ENCODE peak calls at places on chromosome 9, in four cellular contexts. M, F, P and A are unnamed samples.

GRCh38 chr9:38096238-38096805 is 27.3 kb upstream of the SHB start:
- DNase-seq in P (no peak), F (no peak), M (no peak), A (no peak)

GRCh38 chr9:110006657-110007056 is 201.3 kb downstream of the C9orf152 start:
- DNase-seq in P (no peak), M (no peak), F (no peak), A (no peak)

GRCh38 chr9:91207889-91208651 is 153.6 kb downstream of the AUH start:
- DNase-seq in P (no peak), M (no peak), F (no peak), A (no peak)

GRCh38 chr9:5336683-5337082 is 3.0 kb downstream of the RLN1 start:
- DNase-seq in M (no peak), P (no peak), F (no peak), A (no peak)

GRCh38 chr9:114592356-114592755 is 4.8 kb downstream of the ATP6V1G1 start:
- DNase-seq in M (no peak), F (no peak), P (no peak), A (peak)

GRCh38 chr9:121914604-121915303 is 178.4 kb downstream of the TTLL11 start:
- DNase-seq in P (no peak), M (no peak), F (no peak), A (no peak)

GRCh38 chr9:34987160-34988040 is 2.1 kb upstream of the DNAJB5 start:
- DNase-seq in M (no peak), P (no peak), F (no peak), A (no peak)

GRCh38 chr9:95135756-95136155 is 181.8 kb downstream of the FANCC start:
- DNase-seq in M (no peak), F (no peak), P (no peak), A (no peak)

GRCh38 chr9:5843450-5844249 is 10.7 kb upstream of the ERMP1 start:
- DNase-seq in P (peak), M (no peak), F (no peak), A (no peak)

GRCh38 chr9:12968093-12968492 is 193.3 kb downstream of the LURAP1L start:
- DNase-seq in P (no peak), F (no peak), M (no peak), A (no peak)

GRCh38 chr9:135516132-135516860 is 4.9 kb upstream of the LCN1 start:
- DNase-seq in P (no peak), M (peak), F (no peak), A (no peak)

GRCh38 chr9:137978262-137978714 is 100.7 kb downstream of the CACNA1B start:
- DNase-seq in F (no peak), P (no peak), M (peak), A (no peak)

GRCh38 chr9:86454701-86455402 is 100.6 kb upstream of the TUT7 start:
- DNase-seq in P (no peak), M (no peak), F (no peak), A (no peak)

GRCh38 chr9:36729902-36730301 is 157.2 kb downstream of the MELK start:
- DNase-seq in F (no peak), M (no peak), P (no peak), A (no peak)

GRCh38 chr9:114014044-114014443 is 64.1 kb downstream of the AMBP start:
- DNase-seq in F (no peak), M (no peak), P (no peak), A (no peak)

GRCh38 chr9:3758816-3759576 is 233.2 kb upstream of the RFX3 start:
- DNase-seq in M (no peak), F (no peak), P (no peak), A (no peak)

GRCh38 chr9:76266649-76267627 is 127.3 kb downstream of the RFK start:
- DNase-seq in P (no peak), M (no peak), F (no peak), A (no peak)

GRCh38 chr9:115520626-115521025 is 402.7 kb upstream of the TNC start:
- DNase-seq in F (no peak), P (no peak), M (no peak), A (no peak)

GRCh38 chr9:104227108-104227507 is 133.0 kb downstream of the SMC2 start:
- DNase-seq in P (no peak), M (no peak), F (no peak), A (no peak)

GRCh38 chr9:112273826-112274225 is 59.6 kb downstream of the PTBP3 start:
- DNase-seq in M (no peak), F (no peak), P (no peak), A (no peak)

GRCh38 chr9:136939996-136940525 is 4.5 kb downstream of the FBXW5 start:
- DNase-seq in P (no peak), M (no peak), F (no peak), A (peak)

GRCh38 chr9:118577121-118577520 is 792.1 kb downstream of the BRINP1 start:
- DNase-seq in M (no peak), F (no peak), P (no peak), A (no peak)

GRCh38 chr9:116147821-116148220 is 5.8 kb upstream of the PAPPA start:
- DNase-seq in M (no peak), F (no peak), P (no peak), A (no peak)

GRCh38 chr9:134141906-134142305 is 6.0 kb downstream of the WDR5 start:
- DNase-seq in F (no peak), M (no peak), P (no peak), A (no peak)

GRCh38 chr9:136416914-136417313 is 6.5 kb downstream of the PMPCA start:
- DNase-seq in F (no peak), P (no peak), M (no peak), A (no peak)

GRCh38 chr9:108270041-108270440 is 585.7 kb downstream of the ACTL7B start:
- DNase-seq in F (no peak), P (peak), M (no peak), A (no peak)

GRCh38 chr9:73152953-73153352 is 1.3 kb downstream of the ANXA1 start:
- DNase-seq in P (no peak), F (no peak), M (no peak), A (no peak)

GRCh38 chr9:125258832-125259534 is 2.6 kb upstream of the GAPVD1 start:
- DNase-seq in M (no peak), P (no peak), F (no peak), A (peak)

GRCh38 chr9:125258160-125258559 is 3.5 kb upstream of the GAPVD1 start:
- DNase-seq in P (no peak), F (no peak), M (no peak), A (no peak)

GRCh38 chr9:125262217-125262991 is 778 bp downstream of the GAPVD1 start:
- DNase-seq in M (no peak), P (no peak), F (no peak), A (no peak)

GRCh38 chr9:125260564-125260963 is 1.1 kb upstream of the GAPVD1 start:
- DNase-seq in F (no peak), P (no peak), M (no peak), A (no peak)

DNA sequence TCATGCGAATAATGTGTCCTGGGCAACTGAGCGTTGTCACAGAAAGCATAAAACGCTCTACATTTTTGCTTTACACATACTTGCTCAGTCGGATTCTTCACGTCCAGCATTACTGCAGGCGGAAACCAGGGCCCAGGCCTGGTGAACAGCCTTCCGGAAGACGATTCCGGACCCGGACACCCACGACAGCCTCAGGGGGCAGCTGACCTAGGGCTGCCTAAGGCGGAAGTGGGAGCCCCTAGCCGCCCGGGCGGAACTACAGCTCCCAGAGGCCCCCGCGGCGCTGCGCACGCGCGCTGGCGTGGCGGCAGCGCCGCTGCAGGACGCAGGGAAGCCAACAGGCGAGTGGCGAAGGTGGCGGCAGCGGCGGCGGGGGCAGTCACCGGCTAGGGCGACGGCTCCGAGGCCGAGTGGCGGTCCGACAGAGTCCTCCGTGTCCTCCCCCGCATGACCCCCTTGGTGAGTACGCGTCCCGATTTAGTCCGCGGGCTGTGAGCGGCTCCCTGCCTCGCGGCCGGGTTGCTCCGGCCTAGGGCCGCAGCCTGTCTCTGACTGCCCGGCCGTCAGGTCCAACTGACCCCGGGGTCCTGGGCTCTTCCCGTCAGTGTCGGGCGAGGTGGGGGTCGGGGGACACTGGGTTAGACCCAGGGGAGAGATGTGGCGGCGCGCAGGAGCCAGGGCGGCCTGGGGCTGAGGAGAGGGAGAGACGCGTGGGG is at the start of gene GAPVD1:
- DNase-seq in F (peak), P (peak), M (peak), A (peak)
- TF ChIP-seq POLR2A in F (peak), P (peak), M (no peak), A (peak)

DNA sequence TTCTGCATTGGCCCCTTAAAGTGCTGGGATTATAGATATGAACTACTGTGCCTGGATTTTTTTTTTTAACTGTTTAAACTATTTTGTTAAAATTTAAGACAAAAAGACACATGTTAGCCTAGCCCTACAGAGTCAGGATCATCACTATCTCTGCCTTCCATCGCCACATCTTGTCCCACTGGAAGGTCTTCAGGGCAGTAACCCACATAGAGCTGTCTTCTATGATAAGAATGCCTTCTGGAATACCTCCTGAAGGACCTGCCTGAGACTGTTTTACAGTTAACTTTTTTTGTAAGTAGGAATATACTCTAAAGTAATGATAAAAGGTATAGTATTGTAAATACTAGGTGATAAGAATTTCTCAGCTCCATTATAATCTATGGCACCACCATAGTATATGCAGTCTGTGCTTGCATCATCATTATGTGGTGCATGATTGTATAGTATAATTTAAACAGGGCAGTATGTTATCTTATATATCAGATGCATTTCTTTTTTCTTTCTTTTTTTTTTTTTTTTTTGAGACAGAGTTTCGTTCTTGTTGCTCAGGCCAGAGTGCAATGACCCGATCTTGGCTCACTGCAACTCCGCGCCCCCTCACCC is 52.7 kb downstream of the DENND4C start:
- DNase-seq in M (no peak), P (peak), F (no peak), A (no peak)
- TF ChIP-seq POLR2A in M (no peak), P (no peak), F (no peak), A (no peak)

DNA sequence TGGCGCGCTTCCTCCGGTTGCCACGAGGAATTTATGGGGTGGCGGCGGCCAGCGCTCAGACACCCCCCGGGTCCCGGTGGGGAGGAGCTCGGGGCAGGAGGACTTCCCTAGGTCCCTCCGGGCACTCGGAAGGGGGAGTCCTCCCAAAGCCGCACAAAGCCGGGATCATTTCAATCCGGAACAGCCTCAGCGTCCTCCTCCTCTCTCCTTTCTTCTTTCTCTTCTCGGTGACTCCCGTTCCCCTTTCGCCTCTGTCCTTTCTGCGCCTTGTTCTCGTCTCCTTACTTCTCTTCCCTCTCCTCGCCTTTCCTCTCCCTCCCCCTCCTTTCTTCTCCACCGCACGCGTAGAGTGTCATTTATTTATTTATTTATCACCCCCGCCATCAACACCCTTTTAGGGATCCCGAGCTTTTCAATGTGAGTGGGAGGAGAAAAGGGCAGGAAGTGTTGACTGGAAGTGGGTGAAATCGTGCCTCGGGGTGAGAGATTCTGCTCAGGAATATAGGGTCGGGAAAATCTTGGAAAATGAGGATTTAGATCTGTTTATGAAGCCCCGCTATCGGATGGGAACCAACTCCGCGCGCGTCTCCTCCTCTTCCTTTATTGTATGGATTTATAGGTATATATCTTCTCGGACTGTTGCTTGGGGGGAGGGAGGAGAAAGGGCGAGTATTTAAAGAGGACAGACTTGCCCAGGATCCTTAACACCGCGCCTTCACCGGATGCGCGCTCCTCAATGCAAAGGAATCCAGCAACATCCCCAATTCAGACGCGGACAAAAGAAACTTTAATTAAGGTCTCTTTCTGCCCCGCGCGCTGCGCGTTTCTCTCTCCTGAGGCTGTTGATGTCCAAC is 2.0 kb upstream of the ZNF462 start:
- DNase-seq in F (peak), M (no peak), P (no peak), A (no peak)
- TF ChIP-seq POLR2A in F (no peak), M (no peak), P (no peak), A (peak)

GRCh38 chr9:33164138-33164809 is 2.9 kb downstream of the B4GALT1 start:
- DNase-seq in F (no peak), P (no peak), M (no peak), A (no peak)
- TF ChIP-seq POLR2A in F (no peak), P (no peak), M (no peak), A (peak)